ENCODE peak calls at places on chromosomes 12 and 14, in four cellular contexts. D, O, C and R are unnamed samples.

GRCh38 chr12:19390208-19390607 is 49.1 kb upstream of the AEBP2 start:
- DNase-seq in D (no peak), O (no peak), C (no peak), R (no peak)

GRCh38 chr12:109753054-109753401 is 39.4 kb downstream of the FAM222A start:
- DNase-seq in D (no peak), O (no peak), C (no peak), R (no peak)

GRCh38 chr14:101192661-101193000 is 289.1 kb upstream of the RTL1 start:
- DNase-seq in D (no peak), O (no peak), C (no peak), R (no peak)

GRCh38 chr14:105479438-105480164 is 5.0 kb downstream of the CRIP2 start:
- DNase-seq in D (no peak), O (no peak), C (no peak), R (no peak)

GRCh38 chr12:113870035-113870434 is 96.1 kb downstream of the RBM19 start:
- DNase-seq in D (peak), O (no peak), C (no peak), R (no peak)

GRCh38 chr14:91376547-91377477 is 40.8 kb downstream of the CCDC88C start:
- DNase-seq in D (peak), O (peak), C (no peak), R (no peak)

GRCh38 chr12:40224439-40225291 is at the start of gene LRRK2:
- DNase-seq in D (no peak), O (peak), C (peak), R (no peak)

GRCh38 chr12:57085999-57086950 is 2.6 kb upstream of the NAB2 start:
- DNase-seq in D (peak), O (peak), C (peak), R (no peak)

GRCh38 chr12:46865311-46865710 is 39.5 kb upstream of the SLC38A4 start:
- DNase-seq in D (no peak), O (no peak), C (no peak), R (no peak)